ENCODE peak calls at places on chromosomes 1 and 21, in nine cellular contexts. I is stomach, S is prostate gland, L is GM23338, F is H1, Z is endothelial cell of umbilical vein, N is GM12891, T is transverse colon, G is HL-60. C is an unnamed sample.

GRCh38 chr1:179337942-179338560 is 27.7 kb upstream of the AXDND1 start:
- DNase-seq in I (no peak), S (no peak), L (no peak), F (no peak), Z (no peak), N (no peak), T (no peak), G (no peak), C (no peak)

GRCh38 chr1:216739771-216740170 is 16.5 kb upstream of the ESRRG start:
- DNase-seq in I (no peak), S (no peak), L (peak), F (no peak), Z (no peak), N (no peak), T (no peak), G (no peak), C (no peak)

GRCh38 chr1:24384251-24385090 is 29.1 kb downstream of the STPG1 start:
- DNase-seq in I (peak), S (peak), L (no peak), F (peak), Z (peak), N (peak), T (peak), G (peak), C (peak)

GRCh38 chr1:154784924-154785531 is 85.1 kb downstream of the KCNN3 start:
- DNase-seq in I (peak), S (no peak), L (peak), F (no peak), Z (peak), N (peak), T (no peak), G (no peak), C (peak)

GRCh38 chr1:201683397-201683796 is 144.5 kb downstream of the NAV1 start:
- DNase-seq in I (no peak), S (no peak), L (no peak), F (no peak), Z (no peak), N (no peak), T (no peak), G (no peak), C (no peak)

GRCh38 chr1:109357673-109358072 is 40.0 kb downstream of the SORT1 start:
- DNase-seq in I (no peak), S (no peak), L (no peak), F (no peak), Z (no peak), N (no peak), T (no peak), G (no peak), C (no peak)

GRCh38 chr1:30005972-30006619 is 717.3 kb downstream of the MATN1 start:
- DNase-seq in I (no peak), S (no peak), L (peak), F (no peak), Z (no peak), N (no peak), T (no peak), G (no peak), C (no peak)

GRCh38 chr1:54967372-54967771 is 13.1 kb upstream of the TMEM61 start:
- DNase-seq in I (no peak), S (no peak), L (no peak), F (no peak), Z (no peak), N (no peak), T (no peak), G (no peak), C (no peak)

GRCh38 chr1:212951058-212951923 is 950 bp downstream of the VASH2 start:
- DNase-seq in I (no peak), S (no peak), L (no peak), F (no peak), Z (no peak), N (no peak), T (no peak), G (no peak), C (no peak)

GRCh38 chr1:107430540-107431228 is 289.8 kb downstream of the NTNG1 start:
- DNase-seq in I (peak), S (peak), L (peak), F (no peak), Z (peak), N (no peak), T (peak), G (peak), C (no peak)

GRCh38 chr1:151887028-151887427 is 22.3 kb downstream of the THEM4 start:
- DNase-seq in I (no peak), S (no peak), L (no peak), F (no peak), Z (peak), N (no peak), T (no peak), G (no peak), C (no peak)

GRCh38 chr21:44569861-44570517 is 3.5 kb upstream of the KRTAP10-4 start:
- DNase-seq in I (no peak), S (no peak), L (no peak), F (no peak), Z (no peak), N (no peak), T (no peak), G (no peak), C (peak)

GRCh38 chr21:17391811-17392340 is 121.0 kb upstream of the CXADR start:
- DNase-seq in I (no peak), S (no peak), L (no peak), F (no peak), Z (no peak), N (no peak), T (no peak), G (no peak), C (no peak)

GRCh38 chr1:98077691-98078090 is 156.9 kb upstream of the DPYD start:
- DNase-seq in I (no peak), S (no peak), L (no peak), F (no peak), Z (no peak), N (no peak), T (no peak), G (no peak), C (no peak)

GRCh38 chr1:187096689-187097088 is 267.9 kb downstream of the PLA2G4A start:
- DNase-seq in I (no peak), S (no peak), L (no peak), F (no peak), Z (no peak), N (no peak), T (no peak), G (no peak), C (no peak)

GRCh38 chr1:52970149-52970548 is 43.1 kb downstream of the SCP2 start:
- DNase-seq in I (no peak), S (no peak), L (peak), F (no peak), Z (peak), N (no peak), T (no peak), G (no peak), C (no peak)

GRCh38 chr1:16215882-16216753 is 3.7 kb upstream of the ARHGEF19 start:
- DNase-seq in I (peak), S (peak), L (peak), F (peak), Z (peak), N (peak), T (peak), G (peak), C (peak)

GRCh38 chr1:151312439-151313225 is 14.6 kb downstream of the PI4KB start:
- DNase-seq in I (no peak), S (no peak), L (no peak), F (no peak), Z (no peak), N (no peak), T (no peak), G (no peak), C (no peak)

GRCh38 chr1:168783831-168784230 is 54.8 kb upstream of the DPT start:
- DNase-seq in I (no peak), S (no peak), L (no peak), F (no peak), Z (no peak), N (no peak), T (no peak), G (no peak), C (no peak)

GRCh38 chr1:207826557-207827487 is 75.0 kb downstream of the CD46 start:
- DNase-seq in I (peak), S (peak), L (no peak), F (no peak), Z (peak), N (no peak), T (peak), G (no peak), C (no peak)

GRCh38 chr1:32759521-32759980 is 57.0 kb upstream of the SYNC start:
- DNase-seq in I (peak), S (peak), L (peak), F (no peak), Z (no peak), N (no peak), T (peak), G (no peak), C (no peak)

GRCh38 chr1:164557270-164557669 is 1.7 kb upstream of the PBX1 start:
- DNase-seq in I (peak), S (no peak), L (peak), F (no peak), Z (peak), N (no peak), T (no peak), G (no peak), C (no peak)

GRCh38 chr1:156062189-156062588 is 1.2 kb downstream of the RAB25 start:
- DNase-seq in I (peak), S (no peak), L (no peak), F (no peak), Z (no peak), N (no peak), T (peak), G (no peak), C (no peak)

GRCh38 chr1:90443340-90443739 is 273.8 kb downstream of the BARHL2 start:
- DNase-seq in I (no peak), S (no peak), L (no peak), F (no peak), Z (no peak), N (no peak), T (no peak), G (no peak), C (no peak)

GRCh38 chr1:171740987-171741871 is 636 bp downstream of the VAMP4 start:
- DNase-seq in I (peak), S (peak), L (peak), F (no peak), Z (peak), N (peak), T (peak), G (peak), C (no peak)

GRCh38 chr1:59436637-59437036 is 139.7 kb downstream of the FGGY start:
- DNase-seq in I (no peak), S (no peak), L (no peak), F (no peak), Z (no peak), N (no peak), T (no peak), G (no peak), C (no peak)

GRCh38 chr1:156150107-156151000 is 3.0 kb upstream of the SEMA4A start:
- DNase-seq in I (no peak), S (no peak), L (peak), F (no peak), Z (no peak), N (no peak), T (no peak), G (no peak), C (no peak)

GRCh38 chr21:39311164-39311563 is 2.3 kb downstream of the BRWD1 start:
- DNase-seq in I (no peak), S (no peak), L (no peak), F (no peak), Z (no peak), N (no peak), T (no peak), G (no peak), C (no peak)
- TF ChIP-seq POLR2AphosphoS5 in I (no peak), S (no peak), L (no peak), F (no peak), Z (no peak), N (no peak), T (no peak), G (no peak), C (no peak)

GRCh38 chr1:61322008-61322744 is 239.8 kb downstream of the NFIA start:
- DNase-seq in I (no peak), S (no peak), L (no peak), F (no peak), Z (no peak), N (no peak), T (no peak), G (no peak), C (no peak)

GRCh38 chr1:61320575-61320974 is 238.2 kb downstream of the NFIA start:
- DNase-seq in I (no peak), S (no peak), L (no peak), F (no peak), Z (no peak), N (no peak), T (no peak), G (no peak), C (no peak)

GRCh38 chr1:61316493-61316892 is 234.1 kb downstream of the NFIA start:
- DNase-seq in I (no peak), S (no peak), L (no peak), F (no peak), Z (no peak), N (no peak), T (no peak), G (no peak), C (no peak)

GRCh38 chr1:61322769-61323168 is 240.4 kb downstream of the NFIA start:
- DNase-seq in I (no peak), S (no peak), L (no peak), F (no peak), Z (no peak), N (no peak), T (no peak), G (no peak), C (no peak)

DNA sequence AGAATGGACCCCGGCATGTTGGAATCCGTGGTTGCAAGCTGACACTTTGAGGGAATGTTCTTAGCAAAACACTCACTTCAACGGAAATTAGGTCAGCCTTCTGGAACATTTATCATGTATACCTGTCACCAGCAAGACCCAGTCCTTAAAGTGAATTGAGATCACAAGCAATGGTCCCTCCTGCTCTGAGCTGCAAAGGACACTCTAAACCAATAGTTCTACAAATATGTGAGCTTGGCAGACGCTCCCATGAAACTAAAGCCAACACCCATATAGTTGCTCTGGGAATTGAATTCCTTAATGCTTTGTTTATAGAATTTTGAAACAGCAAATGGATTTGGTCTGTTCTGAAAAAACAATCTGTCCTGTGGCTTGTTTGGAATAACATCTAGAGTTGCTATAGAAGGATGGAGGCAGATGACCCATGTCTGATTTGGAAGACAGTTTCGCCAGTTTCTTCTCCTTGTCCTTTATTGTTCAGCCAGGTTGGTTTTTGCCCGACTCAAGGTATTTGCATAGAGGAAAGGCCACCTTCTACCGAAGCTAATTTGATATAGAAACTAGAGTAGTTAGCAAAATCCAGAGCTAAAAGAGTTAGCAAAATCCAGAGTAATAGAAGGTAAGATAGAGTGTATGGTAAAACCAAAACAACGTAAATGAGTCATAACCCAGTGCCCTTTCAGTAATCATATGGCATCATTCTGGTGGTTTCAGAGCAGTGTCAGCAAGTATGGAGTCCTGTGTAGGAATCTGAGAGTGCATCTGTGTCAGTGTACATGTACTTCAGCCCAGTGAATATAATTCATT is 236.2 kb downstream of the NFIA start:
- DNase-seq in I (no peak), S (no peak), L (no peak), F (no peak), Z (peak), N (peak), T (peak), G (no peak), C (no peak)
- TF ChIP-seq POLR2AphosphoS5 in I (no peak), S (peak), L (no peak), F (no peak), Z (no peak), N (no peak), T (peak), G (no peak), C (no peak)

GRCh38 chr1:9322845-9323244 is 30.2 kb downstream of the SPSB1 start:
- DNase-seq in I (no peak), S (no peak), L (no peak), F (no peak), Z (no peak), N (no peak), T (no peak), G (no peak), C (no peak)
- TF ChIP-seq POLR2AphosphoS5 in I (no peak), S (no peak), L (no peak), F (no peak), Z (no peak), N (no peak), T (no peak), G (no peak), C (no peak)

GRCh38 chr1:234933475-234933874 is 195.2 kb downstream of the TOMM20 start:
- DNase-seq in I (peak), S (no peak), L (no peak), F (no peak), Z (peak), N (no peak), T (no peak), G (peak), C (peak)
- TF ChIP-seq POLR2AphosphoS5 in I (no peak), S (no peak), L (no peak), F (no peak), Z (no peak), N (peak), T (no peak), G (no peak), C (no peak)

GRCh38 chr1:236724049-236724448 is 37.8 kb downstream of the ACTN2 start:
- DNase-seq in I (no peak), S (no peak), L (no peak), F (no peak), Z (no peak), N (no peak), T (no peak), G (no peak), C (no peak)
- TF ChIP-seq POLR2AphosphoS5 in I (no peak), S (no peak), L (no peak), F (no peak), Z (no peak), N (no peak), T (no peak), G (no peak), C (no peak)

DNA sequence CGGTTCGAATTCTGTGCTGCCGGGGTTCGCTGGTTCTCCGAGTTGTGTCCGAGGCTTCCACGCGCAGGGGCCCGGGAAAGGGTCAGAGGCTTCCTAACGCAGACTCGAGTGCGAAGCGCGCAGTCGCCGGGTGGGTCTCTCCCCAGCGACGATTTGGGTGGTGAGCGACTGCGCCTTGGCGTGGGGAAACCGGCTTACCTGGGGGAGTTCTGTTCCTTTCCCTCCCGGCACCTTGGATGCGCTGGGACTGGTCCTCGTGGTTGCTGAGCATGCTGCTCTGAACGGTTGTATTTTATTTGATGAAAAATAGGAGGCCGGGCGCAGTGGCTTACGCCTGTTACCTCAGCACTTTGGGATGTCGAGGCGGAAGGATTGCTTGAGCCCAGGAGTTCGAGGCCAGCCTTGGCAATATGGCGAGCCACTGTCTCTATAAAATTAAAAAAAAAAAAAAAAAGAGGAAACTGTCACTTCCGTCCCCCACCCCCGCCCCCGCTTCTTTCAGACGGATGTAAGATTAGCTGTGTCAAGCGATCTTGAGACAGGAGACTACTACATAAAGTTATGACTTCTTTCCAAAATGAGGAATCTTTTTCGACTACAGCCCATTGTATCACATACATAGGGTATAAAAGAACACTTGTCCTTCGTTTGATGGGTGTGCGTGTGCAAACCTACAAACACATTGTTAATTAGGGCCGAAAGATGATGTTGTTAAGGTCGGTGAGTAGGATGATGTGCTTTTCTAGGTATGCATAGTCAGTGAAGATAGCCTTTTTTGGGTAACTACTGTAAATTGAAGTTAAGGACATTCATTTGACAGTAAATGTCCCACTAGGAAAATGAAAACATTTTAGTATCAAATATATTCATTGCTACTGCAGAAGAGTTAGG is at the start of gene CCDC18:
- DNase-seq in I (no peak), S (no peak), L (peak), F (no peak), Z (peak), N (peak), T (no peak), G (peak), C (no peak)
- TF ChIP-seq POLR2AphosphoS5 in I (no peak), S (no peak), L (peak), F (no peak), Z (no peak), N (no peak), T (no peak), G (peak), C (no peak)

GRCh38 chr1:225655509-225656258 is 2.8 kb upstream of the ENAH start:
- DNase-seq in I (peak), S (peak), L (peak), F (peak), Z (peak), N (no peak), T (peak), G (no peak), C (no peak)
- TF ChIP-seq POLR2AphosphoS5 in I (peak), S (peak), L (no peak), F (no peak), Z (peak), N (no peak), T (peak), G (no peak), C (no peak)

DNA sequence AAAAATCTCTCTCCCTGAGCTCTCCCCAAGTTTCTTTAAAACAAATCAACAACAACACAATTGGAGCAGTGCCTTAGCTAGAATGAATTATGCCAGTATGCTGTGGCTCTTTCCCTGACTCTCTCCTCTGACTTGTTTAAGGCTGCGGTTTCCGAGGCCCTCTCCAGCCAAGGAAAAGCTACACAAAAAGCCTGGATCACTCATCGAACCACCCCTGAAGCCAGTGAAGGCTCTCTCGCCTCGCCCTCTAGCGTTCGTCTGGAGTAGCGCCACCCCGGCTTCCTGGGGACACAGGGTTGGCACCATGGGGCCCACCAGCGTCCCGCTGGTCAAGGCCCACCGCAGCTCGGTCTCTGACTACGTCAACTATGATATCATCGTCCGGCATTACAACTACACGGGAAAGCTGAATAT is 1.9 kb downstream of the S1PR1 start:
- DNase-seq in I (peak), S (peak), L (peak), F (peak), Z (peak), N (no peak), T (peak), G (peak), C (peak)
- TF ChIP-seq POLR2AphosphoS5 in I (no peak), S (peak), L (no peak), F (no peak), Z (peak), N (no peak), T (no peak), G (no peak), C (peak)